ENCODE peak calls at places on chromosomes 13 and 19, in six cellular contexts. One of them, this sample, is unnamed.

GRCh38 chr19:17488593-17489391 is 18.5 kb downstream of the SLC27A1 start:
- DNase-seq in adrenal gland: peak; percentile 88
- DNase-seq in neural progenitor cell: peak; percentile 96
- DNase-seq in stomach: peak; percentile 92
- DNase-seq in MM.1S: peak; percentile 75
- DNase-seq in RWPE2: no peak
- DNase-seq in this sample: peak; percentile 81

GRCh38 chr13:112767506-112768471 is 78.0 kb downstream of the ATP11A start:
- DNase-seq in adrenal gland: no peak
- DNase-seq in neural progenitor cell: no peak
- DNase-seq in stomach: no peak
- DNase-seq in MM.1S: no peak
- DNase-seq in RWPE2: no peak
- DNase-seq in this sample: peak; percentile 51

GRCh38 chr13:40402931-40403412 is 263.5 kb downstream of the FOXO1 start:
- DNase-seq in adrenal gland: peak; percentile 68
- DNase-seq in neural progenitor cell: no peak
- DNase-seq in stomach: no peak
- DNase-seq in MM.1S: no peak
- DNase-seq in RWPE2: no peak
- DNase-seq in this sample: no peak

GRCh38 chr13:30792257-30793000 is 57.1 kb downstream of the ALOX5AP start:
- DNase-seq in adrenal gland: peak; percentile 94
- DNase-seq in neural progenitor cell: peak; percentile 64
- DNase-seq in stomach: peak; percentile 71
- DNase-seq in MM.1S: no peak
- DNase-seq in RWPE2: peak; percentile 93
- DNase-seq in this sample: peak; percentile 75

GRCh38 chr13:100627142-100627541 is 38.6 kb upstream of the GGACT start:
- DNase-seq in adrenal gland: no peak
- DNase-seq in neural progenitor cell: no peak
- DNase-seq in stomach: no peak
- DNase-seq in MM.1S: no peak
- DNase-seq in RWPE2: no peak
- DNase-seq in this sample: no peak

GRCh38 chr19:19619849-19620210 is 1.3 kb upstream of the PBX4 start:
- DNase-seq in adrenal gland: no peak
- DNase-seq in neural progenitor cell: no peak
- DNase-seq in stomach: no peak
- DNase-seq in MM.1S: no peak
- DNase-seq in RWPE2: no peak
- DNase-seq in this sample: no peak

GRCh38 chr13:111117961-111118360 is 2.9 kb downstream of the ARHGEF7 start:
- DNase-seq in adrenal gland: no peak
- DNase-seq in neural progenitor cell: no peak
- DNase-seq in stomach: no peak
- DNase-seq in MM.1S: no peak
- DNase-seq in RWPE2: no peak
- DNase-seq in this sample: no peak

GRCh38 chr19:6828698-6829633 is 56.5 kb downstream of the VAV1 start:
- DNase-seq in adrenal gland: no peak
- DNase-seq in neural progenitor cell: no peak
- DNase-seq in stomach: no peak
- DNase-seq in MM.1S: peak; percentile 82
- DNase-seq in RWPE2: no peak
- DNase-seq in this sample: no peak

GRCh38 chr19:28472111-28472510 is 740.8 kb downstream of the UQCRFS1 start:
- DNase-seq in adrenal gland: no peak
- DNase-seq in neural progenitor cell: no peak
- DNase-seq in stomach: no peak
- DNase-seq in MM.1S: no peak
- DNase-seq in RWPE2: no peak
- DNase-seq in this sample: no peak

GRCh38 chr19:18557474-18558201 is at the start of gene KXD1:
- DNase-seq in adrenal gland: peak; percentile 100
- DNase-seq in neural progenitor cell: peak; percentile 94
- DNase-seq in stomach: peak; percentile 99
- DNase-seq in MM.1S: peak; percentile 100
- DNase-seq in RWPE2: peak; percentile 97
- DNase-seq in this sample: peak; percentile 97
- TF ChIP-seq CTCF in adrenal gland: no peak
- TF ChIP-seq CTCF in neural progenitor cell: no peak
- TF ChIP-seq CTCF in stomach: no peak
- TF ChIP-seq CTCF in MM.1S: no peak
- TF ChIP-seq CTCF in RWPE2: no peak
- TF ChIP-seq CTCF in this sample: no peak

GRCh38 chr13:97108535-97108910 is 113.6 kb upstream of the MBNL2 start:
- DNase-seq in adrenal gland: peak; percentile 84
- DNase-seq in neural progenitor cell: no peak
- DNase-seq in stomach: no peak
- DNase-seq in MM.1S: no peak
- DNase-seq in RWPE2: no peak
- DNase-seq in this sample: no peak
- H3K27ac ChIP-seq in adrenal gland: no peak overlapping the region
- H3K27ac ChIP-seq in neural progenitor cell: no peak overlapping the region
- H3K27ac ChIP-seq in stomach: no peak overlapping the region
- H3K27ac ChIP-seq in MM.1S: no peak overlapping the region
- H3K27ac ChIP-seq in RWPE2: no peak overlapping the region
- H3K27ac ChIP-seq in this sample: no peak overlapping the region

GRCh38 chr13:89923052-89923451 is 1424.4 kb upstream of the MIR17HG start:
- DNase-seq in adrenal gland: no peak
- DNase-seq in neural progenitor cell: no peak
- DNase-seq in stomach: no peak
- DNase-seq in MM.1S: no peak
- DNase-seq in RWPE2: no peak
- DNase-seq in this sample: no peak

GRCh38 chr13:89930861-89931260 is 1416.6 kb upstream of the MIR17HG start:
- DNase-seq in adrenal gland: no peak
- DNase-seq in neural progenitor cell: no peak
- DNase-seq in stomach: no peak
- DNase-seq in MM.1S: no peak
- DNase-seq in RWPE2: no peak
- DNase-seq in this sample: no peak

GRCh38 chr13:89923731-89924130 is 1423.8 kb upstream of the MIR17HG start:
- DNase-seq in adrenal gland: no peak
- DNase-seq in neural progenitor cell: no peak
- DNase-seq in stomach: no peak
- DNase-seq in MM.1S: no peak
- DNase-seq in RWPE2: no peak
- DNase-seq in this sample: no peak

GRCh38 chr13:89920461-89920860 is 1427.0 kb upstream of the MIR17HG start:
- DNase-seq in adrenal gland: no peak
- DNase-seq in neural progenitor cell: no peak
- DNase-seq in stomach: no peak
- DNase-seq in MM.1S: no peak
- DNase-seq in RWPE2: no peak
- DNase-seq in this sample: no peak

GRCh38 chr13:89925107-89925506 is 1422.4 kb upstream of the MIR17HG start:
- DNase-seq in adrenal gland: no peak
- DNase-seq in neural progenitor cell: peak; percentile 57
- DNase-seq in stomach: no peak
- DNase-seq in MM.1S: no peak
- DNase-seq in RWPE2: no peak
- DNase-seq in this sample: no peak
- TF ChIP-seq CTCF in adrenal gland: no peak
- TF ChIP-seq CTCF in neural progenitor cell: peak; percentile 71
- TF ChIP-seq CTCF in stomach: no peak
- TF ChIP-seq CTCF in MM.1S: no peak
- TF ChIP-seq CTCF in RWPE2: peak; percentile 77
- TF ChIP-seq CTCF in this sample: no peak

GRCh38 chr19:41887711-41888382 is 4.9 kb downstream of the ARHGEF1 start:
- DNase-seq in adrenal gland: no peak
- DNase-seq in neural progenitor cell: no peak
- DNase-seq in stomach: peak; percentile 76
- DNase-seq in MM.1S: no peak
- DNase-seq in RWPE2: peak; percentile 98
- DNase-seq in this sample: peak; percentile 90
- H3K27ac ChIP-seq in adrenal gland: no peak overlapping the region
- H3K27ac ChIP-seq in neural progenitor cell: no peak overlapping the region
- H3K27ac ChIP-seq in stomach: peak overlapping the region; percentile 75
- H3K27ac ChIP-seq in MM.1S: no peak overlapping the region
- H3K27ac ChIP-seq in RWPE2: peak overlapping the region; percentile 85
- H3K27ac ChIP-seq in this sample: peak overlapping the region; percentile 60

GRCh38 chr19:45590300-45591003 is 5.8 kb upstream of the OPA3 start:
- DNase-seq in adrenal gland: no peak
- DNase-seq in neural progenitor cell: no peak
- DNase-seq in stomach: no peak
- DNase-seq in MM.1S: no peak
- DNase-seq in RWPE2: no peak
- DNase-seq in this sample: no peak

GRCh38 chr19:45592366-45592765 is 7.8 kb upstream of the OPA3 start:
- DNase-seq in adrenal gland: no peak
- DNase-seq in neural progenitor cell: no peak
- DNase-seq in stomach: no peak
- DNase-seq in MM.1S: no peak
- DNase-seq in RWPE2: no peak
- DNase-seq in this sample: no peak

GRCh38 chr19:45589768-45590167 is 5.2 kb upstream of the OPA3 start:
- DNase-seq in adrenal gland: no peak
- DNase-seq in neural progenitor cell: no peak
- DNase-seq in stomach: no peak
- DNase-seq in MM.1S: no peak
- DNase-seq in RWPE2: no peak
- DNase-seq in this sample: no peak

GRCh38 chr19:45591638-45592005 is 7.0 kb upstream of the OPA3 start:
- DNase-seq in adrenal gland: no peak
- DNase-seq in neural progenitor cell: no peak
- DNase-seq in stomach: no peak
- DNase-seq in MM.1S: no peak
- DNase-seq in RWPE2: no peak
- DNase-seq in this sample: no peak

GRCh38 chr19:45591004-45591637 is 6.5 kb upstream of the OPA3 start:
- DNase-seq in adrenal gland: peak; percentile 79
- DNase-seq in neural progenitor cell: peak; percentile 78
- DNase-seq in stomach: peak; percentile 77
- DNase-seq in MM.1S: peak; percentile 61
- DNase-seq in RWPE2: no peak
- DNase-seq in this sample: no peak
- TF ChIP-seq CTCF in adrenal gland: peak; percentile 22
- TF ChIP-seq CTCF in neural progenitor cell: peak; percentile 56
- TF ChIP-seq CTCF in stomach: peak; percentile 48
- TF ChIP-seq CTCF in MM.1S: peak; percentile 71
- TF ChIP-seq CTCF in RWPE2: peak; percentile 64
- TF ChIP-seq CTCF in this sample: peak; percentile 69

This sample was measured in Peyer's patch.